ENCODE peak calls at places on chromosomes 7 and 10, in four cellular contexts. One of them, this sample, is unnamed.

GRCh38 chr10:88117227-88117626 is 253.8 kb downstream of the PTEN start:
- DNase-seq in ACHN: no peak
- DNase-seq in stromal cell of bone marrow: no peak
- DNase-seq in activated CD4-positive, alpha-beta T cell treated with anti-CD3 and anti-CD28 coated beads, Interleukin-2, amount 50 U/mL, for 48 hours: peak
- DNase-seq in this sample: no peak

GRCh38 chr10:21687197-21687993 is 153.4 kb downstream of the MLLT10 start:
- DNase-seq in ACHN: no peak
- DNase-seq in stromal cell of bone marrow: peak
- DNase-seq in activated CD4-positive, alpha-beta T cell treated with anti-CD3 and anti-CD28 coated beads, Interleukin-2, amount 50 U/mL, for 48 hours: no peak
- DNase-seq in this sample: no peak

GRCh38 chr10:3805227-3805790 is 20.3 kb upstream of the KLF6 start:
- DNase-seq in ACHN: peak
- DNase-seq in stromal cell of bone marrow: peak
- DNase-seq in activated CD4-positive, alpha-beta T cell treated with anti-CD3 and anti-CD28 coated beads, Interleukin-2, amount 50 U/mL, for 48 hours: peak
- DNase-seq in this sample: peak

GRCh38 chr7:45102785-45103712 is 8.4 kb downstream of the TBRG4 start:
- DNase-seq in stromal cell of bone marrow: no peak
- DNase-seq in activated CD4-positive, alpha-beta T cell treated with anti-CD3 and anti-CD28 coated beads, Interleukin-2, amount 50 U/mL, for 48 hours: no peak
- DNase-seq in ACHN: no peak
- DNase-seq in this sample: no peak

GRCh38 chr7:5383314-5384098 is 40.1 kb downstream of the TNRC18 start:
- DNase-seq in stromal cell of bone marrow: no peak
- DNase-seq in activated CD4-positive, alpha-beta T cell treated with anti-CD3 and anti-CD28 coated beads, Interleukin-2, amount 50 U/mL, for 48 hours: no peak
- DNase-seq in ACHN: no peak
- DNase-seq in this sample: no peak

GRCh38 chr10:5645944-5646617 is 20.3 kb downstream of the ASB13 start:
- DNase-seq in stromal cell of bone marrow: no peak
- DNase-seq in ACHN: no peak
- DNase-seq in activated CD4-positive, alpha-beta T cell treated with anti-CD3 and anti-CD28 coated beads, Interleukin-2, amount 50 U/mL, for 48 hours: no peak
- DNase-seq in this sample: no peak

GRCh38 chr10:99993994-99994689 is 15.6 kb downstream of the DNMBP start:
- DNase-seq in ACHN: no peak
- DNase-seq in stromal cell of bone marrow: peak
- DNase-seq in activated CD4-positive, alpha-beta T cell treated with anti-CD3 and anti-CD28 coated beads, Interleukin-2, amount 50 U/mL, for 48 hours: peak
- DNase-seq in this sample: peak

GRCh38 chr7:30312186-30312585 is 27.8 kb downstream of the ZNRF2 start:
- DNase-seq in ACHN: no peak
- DNase-seq in stromal cell of bone marrow: no peak
- DNase-seq in activated CD4-positive, alpha-beta T cell treated with anti-CD3 and anti-CD28 coated beads, Interleukin-2, amount 50 U/mL, for 48 hours: no peak
- DNase-seq in this sample: no peak

GRCh38 chr10:59240581-59241183 is 64.2 kb downstream of the PHYHIPL start:
- DNase-seq in activated CD4-positive, alpha-beta T cell treated with anti-CD3 and anti-CD28 coated beads, Interleukin-2, amount 50 U/mL, for 48 hours: no peak
- DNase-seq in ACHN: peak
- DNase-seq in stromal cell of bone marrow: peak
- DNase-seq in this sample: peak

GRCh38 chr7:19508821-19509220 is 200.0 kb downstream of the POLR1F start:
- DNase-seq in ACHN: no peak
- DNase-seq in stromal cell of bone marrow: no peak
- DNase-seq in activated CD4-positive, alpha-beta T cell treated with anti-CD3 and anti-CD28 coated beads, Interleukin-2, amount 50 U/mL, for 48 hours: no peak
- DNase-seq in this sample: no peak

GRCh38 chr7:38731195-38731594 is 100.0 kb upstream of the AMPH start:
- DNase-seq in activated CD4-positive, alpha-beta T cell treated with anti-CD3 and anti-CD28 coated beads, Interleukin-2, amount 50 U/mL, for 48 hours: no peak
- DNase-seq in ACHN: no peak
- DNase-seq in stromal cell of bone marrow: no peak
- DNase-seq in this sample: no peak

GRCh38 chr7:123571684-123572083 is 14.1 kb upstream of the NDUFA5 start:
- DNase-seq in activated CD4-positive, alpha-beta T cell treated with anti-CD3 and anti-CD28 coated beads, Interleukin-2, amount 50 U/mL, for 48 hours: no peak
- DNase-seq in stromal cell of bone marrow: peak
- DNase-seq in ACHN: no peak
- DNase-seq in this sample: no peak

GRCh38 chr10:100562806-100563293 is 27.1 kb downstream of the HIF1AN start:
- DNase-seq in stromal cell of bone marrow: peak
- DNase-seq in activated CD4-positive, alpha-beta T cell treated with anti-CD3 and anti-CD28 coated beads, Interleukin-2, amount 50 U/mL, for 48 hours: peak
- DNase-seq in ACHN: peak
- DNase-seq in this sample: peak

GRCh38 chr10:61786728-61787127 is 114.8 kb upstream of the ARID5B start:
- DNase-seq in stromal cell of bone marrow: peak
- DNase-seq in activated CD4-positive, alpha-beta T cell treated with anti-CD3 and anti-CD28 coated beads, Interleukin-2, amount 50 U/mL, for 48 hours: peak
- DNase-seq in ACHN: peak
- DNase-seq in this sample: peak

GRCh38 chr10:12513775-12514663 is 164.7 kb downstream of the CAMK1D start:
- DNase-seq in activated CD4-positive, alpha-beta T cell treated with anti-CD3 and anti-CD28 coated beads, Interleukin-2, amount 50 U/mL, for 48 hours: no peak
- DNase-seq in ACHN: no peak
- DNase-seq in stromal cell of bone marrow: no peak
- DNase-seq in this sample: no peak

GRCh38 chr10:69865450-69865849 is 63.7 kb downstream of the COL13A1 start:
- DNase-seq in activated CD4-positive, alpha-beta T cell treated with anti-CD3 and anti-CD28 coated beads, Interleukin-2, amount 50 U/mL, for 48 hours: no peak
- DNase-seq in stromal cell of bone marrow: no peak
- DNase-seq in ACHN: no peak
- DNase-seq in this sample: no peak

GRCh38 chr10:103545771-103546281 is 52.3 kb downstream of the NEURL1 start:
- DNase-seq in stromal cell of bone marrow: no peak
- DNase-seq in activated CD4-positive, alpha-beta T cell treated with anti-CD3 and anti-CD28 coated beads, Interleukin-2, amount 50 U/mL, for 48 hours: no peak
- DNase-seq in ACHN: no peak
- DNase-seq in this sample: no peak

GRCh38 chr10:129063877-129064276 is 403.2 kb upstream of the MGMT start:
- DNase-seq in ACHN: no peak
- DNase-seq in stromal cell of bone marrow: no peak
- DNase-seq in activated CD4-positive, alpha-beta T cell treated with anti-CD3 and anti-CD28 coated beads, Interleukin-2, amount 50 U/mL, for 48 hours: no peak
- DNase-seq in this sample: no peak

GRCh38 chr7:33108591-33108930 is 643 bp downstream of the RP9 start:
- DNase-seq in activated CD4-positive, alpha-beta T cell treated with anti-CD3 and anti-CD28 coated beads, Interleukin-2, amount 50 U/mL, for 48 hours: peak
- DNase-seq in ACHN: peak
- DNase-seq in stromal cell of bone marrow: no peak
- DNase-seq in this sample: no peak

GRCh38 chr10:89516149-89516832 is 19.1 kb downstream of the SLC16A12 start:
- DNase-seq in stromal cell of bone marrow: peak
- DNase-seq in activated CD4-positive, alpha-beta T cell treated with anti-CD3 and anti-CD28 coated beads, Interleukin-2, amount 50 U/mL, for 48 hours: no peak
- DNase-seq in ACHN: peak
- DNase-seq in this sample: peak

GRCh38 chr7:105354383-105354782 is 34.3 kb downstream of the SRPK2 start:
- DNase-seq in stromal cell of bone marrow: no peak
- DNase-seq in ACHN: no peak
- DNase-seq in activated CD4-positive, alpha-beta T cell treated with anti-CD3 and anti-CD28 coated beads, Interleukin-2, amount 50 U/mL, for 48 hours: no peak
- DNase-seq in this sample: no peak

GRCh38 chr7:18941197-18941596 is 176.2 kb downstream of the TWIST1 start:
- DNase-seq in ACHN: no peak
- DNase-seq in stromal cell of bone marrow: peak
- DNase-seq in activated CD4-positive, alpha-beta T cell treated with anti-CD3 and anti-CD28 coated beads, Interleukin-2, amount 50 U/mL, for 48 hours: no peak
- DNase-seq in this sample: no peak

This sample was measured in GM04504.